ENCODE peak calls at places on chromosomes 2 and 18, in four cellular contexts. L, Z, R and U are unnamed samples.

GRCh38 chr18:63216911-63217311 is 102.7 kb downstream of the BCL2 start:
- DNase-seq in L (no peak), Z (no peak), R (no peak), U (no peak)

GRCh38 chr2:151071382-151071781 is 190.3 kb downstream of the RBM43 start:
- DNase-seq in L (peak; percentile 34), Z (peak; percentile 58), R (no peak), U (no peak)

GRCh38 chr18:52582516-52582915 is 242.5 kb downstream of the DCC start:
- DNase-seq in L (no peak), Z (no peak), R (no peak), U (no peak)

GRCh38 chr2:138312061-138312460 is 189.5 kb upstream of the SPOPL start:
- DNase-seq in L (no peak), Z (no peak), R (no peak), U (no peak)

GRCh38 chr2:10526281-10526680 is 78.2 kb upstream of the ODC1 start:
- DNase-seq in L (no peak), Z (no peak), R (peak; percentile 58), U (no peak)

GRCh38 chr18:77134611-77135010 is 2.0 kb upstream of the MBP start:
- DNase-seq in L (no peak), Z (no peak), R (no peak), U (no peak)

GRCh38 chr2:195445639-195446038 is 211.4 kb upstream of the SLC39A10 start:
- DNase-seq in L (no peak), Z (peak; percentile 12), R (no peak), U (no peak)

GRCh38 chr2:231601356-231602229 is 8.9 kb downstream of the TEX44 start:
- DNase-seq in L (peak; percentile 67), Z (peak; percentile 79), R (peak; percentile 93), U (peak; percentile 68)

GRCh38 chr18:76908277-76908676 is 85.9 kb downstream of the ZNF236 start:
- DNase-seq in L (no peak), Z (no peak), R (no peak), U (no peak)

GRCh38 chr2:36357506-36358316 is 2.1 kb downstream of the CRIM1 start:
- DNase-seq in L (peak; percentile 78), Z (peak; percentile 86), R (no peak), U (no peak)

GRCh38 chr18:76978616-76979015 is 154.0 kb downstream of the MBP start:
- DNase-seq in L (no peak), Z (no peak), R (no peak), U (no peak)

GRCh38 chr2:121662651-121663050 is 13.4 kb upstream of the CLASP1 start:
- DNase-seq in L (no peak), Z (no peak), R (no peak), U (no peak)

GRCh38 chr2:30808695-30809094 is 1.4 kb upstream of the CAPN13 start:
- DNase-seq in L (no peak), Z (no peak), R (no peak), U (no peak)

GRCh38 chr2:193074933-193075332 is 880.2 kb upstream of the TMEFF2 start:
- DNase-seq in L (no peak), Z (no peak), R (no peak), U (no peak)

GRCh38 chr2:84925724-84926376 is 20.4 kb downstream of the TMSB10 start:
- DNase-seq in L (peak; percentile 92), Z (peak; percentile 87), R (peak; percentile 98), U (peak; percentile 90)
- H3K4me3 ChIP-seq in L (peak overlapping the region; percentile 52), Z (peak overlapping the region; percentile 59), R (peak overlapping the region; percentile 49), U (peak overlapping the region; percentile 61)

DNA sequence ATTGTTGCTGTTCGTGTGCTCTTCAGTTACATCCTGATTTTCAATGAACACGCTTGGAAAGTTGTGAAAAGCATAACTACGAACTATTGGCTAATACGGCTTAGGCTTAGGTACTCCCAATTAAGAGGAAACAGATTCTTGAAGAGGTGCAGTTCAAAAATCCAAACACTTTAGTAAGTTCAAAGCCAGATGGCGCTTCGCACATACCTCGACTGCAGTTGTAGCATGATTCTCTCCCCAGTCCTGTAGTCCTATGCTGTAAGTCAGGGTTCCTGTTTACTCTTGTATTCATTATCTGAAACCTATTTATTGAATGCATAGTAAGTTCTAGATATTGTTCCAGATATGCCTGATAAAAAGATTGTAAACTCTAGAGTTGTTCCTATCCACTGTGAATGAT is 165.2 kb downstream of the TRIB2 start:
- DNase-seq in L (no peak), Z (no peak), R (no peak), U (no peak)
- TF ChIP-seq CTCF in L (no peak), Z (no peak), R (no peak), U (no peak)

DNA sequence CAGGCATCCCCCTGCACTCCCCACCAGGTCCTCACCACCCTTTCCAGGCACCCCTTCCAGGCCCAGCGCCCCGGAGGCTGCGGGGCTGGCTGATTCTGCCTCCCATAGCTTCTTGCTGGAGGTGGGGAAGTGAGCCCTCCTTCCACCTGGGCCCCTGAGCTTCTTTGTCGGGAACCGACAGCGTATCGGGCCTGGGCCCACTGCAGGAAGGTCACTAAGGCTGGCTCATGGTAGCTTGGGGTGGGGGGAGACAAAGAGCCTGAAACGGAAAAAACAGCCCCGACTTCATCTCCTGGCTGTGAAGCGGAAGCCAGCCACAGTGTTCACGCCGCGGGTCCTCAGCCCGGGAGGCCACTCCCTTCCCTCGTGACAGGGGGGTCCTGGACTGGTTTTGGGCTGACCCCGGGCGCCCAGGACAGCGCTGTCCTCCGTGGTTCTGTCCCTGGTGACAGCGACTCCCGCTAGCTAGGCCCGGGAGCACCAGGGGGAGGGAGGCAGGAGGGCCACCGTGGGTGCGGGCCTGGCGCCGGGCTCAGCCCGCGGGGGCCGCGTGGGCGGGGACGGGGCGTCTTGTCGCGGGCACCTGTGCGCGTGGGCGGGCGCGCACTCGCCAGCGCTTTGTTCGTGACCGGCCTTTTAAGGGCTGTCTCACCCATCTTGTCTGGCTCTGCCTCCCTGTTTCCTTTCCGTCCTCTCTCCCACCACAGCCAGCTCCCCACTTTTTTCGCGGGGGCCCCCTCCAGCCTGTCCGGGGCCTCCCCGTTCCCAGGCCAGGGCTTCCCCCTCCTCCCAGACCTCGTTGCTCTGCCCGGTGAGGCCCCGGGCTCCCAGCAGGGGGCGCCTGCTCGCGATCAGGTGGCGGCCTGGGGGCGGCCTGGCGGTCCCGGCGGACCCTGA is 64.9 kb downstream of the DNMT3A start:
- DNase-seq in L (peak; percentile 17), Z (no peak), R (peak; percentile 81), U (no peak)
- H3K4me1 ChIP-seq in L (no peaks in the 10 kb centered on the region), Z (peaks cover 7% of the 10 kb centered on the region), R (peaks cover 54% of the 10 kb centered on the region), U (peaks cover 11% of the 10 kb centered on the region)

GRCh38 chr2:101305044-101305443 is 3.5 kb downstream of the RNF149 start:
- DNase-seq in L (no peak), Z (no peak), R (no peak), U (no peak)
- H3K4me3 ChIP-seq in L (peak overlapping the region; percentile 80), Z (peak overlapping the region; percentile 75), R (peak overlapping the region; percentile 95), U (peak overlapping the region; percentile 92)

GRCh38 chr2:238739668-238740067 is 108.2 kb upstream of the TWIST2 start:
- DNase-seq in L (no peak), Z (no peak), R (no peak), U (no peak)
- TF ChIP-seq CTCF in L (no peak), Z (no peak), R (no peak), U (no peak)

GRCh38 chr2:233074106-233074505 is 14.0 kb downstream of the INPP5D start:
- DNase-seq in L (no peak), Z (no peak), R (no peak), U (no peak)
- H3K4me1 ChIP-seq in L (peaks cover 22% of the 10 kb centered on the region), Z (no peaks in the 10 kb centered on the region), R (peaks cover 35% of the 10 kb centered on the region), U (no peaks in the 10 kb centered on the region)

DNA sequence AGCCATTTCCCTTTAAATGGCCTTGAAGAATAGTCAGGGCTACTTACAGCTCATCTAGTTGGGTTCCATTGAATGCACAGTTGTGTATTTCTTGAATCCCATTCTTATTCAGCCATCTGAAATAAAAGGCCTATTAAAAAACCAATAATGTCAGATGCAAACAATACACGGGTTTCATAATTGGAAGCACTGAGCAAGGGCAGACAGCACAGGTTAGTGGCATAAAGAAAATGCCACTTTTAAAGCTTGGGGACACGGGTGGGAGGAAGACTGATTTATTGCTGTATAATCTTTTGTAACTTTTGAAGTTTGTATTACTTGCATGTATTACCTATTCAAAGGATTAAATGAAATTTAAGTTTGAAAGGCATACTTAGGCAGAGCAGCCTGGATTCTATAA is 171.3 kb downstream of the FSHR start:
- DNase-seq in L (no peak), Z (no peak), R (no peak), U (no peak)
- H3K4me3 ChIP-seq in L (no peak overlapping the region), Z (no peak overlapping the region), R (no peak overlapping the region), U (no peak overlapping the region)